ENCODE peak calls at places on chromosome 4, in five cellular contexts. A, Y, Q, D and P are unnamed samples.

GRCh38 chr4:86497131-86497530 is 97.0 kb upstream of the PTPN13 start:
- DNase-seq in A (no peak), Y (peak; percentile 27), Q (no peak), D (no peak), P (no peak)

GRCh38 chr4:20890752-20891151 is 190.5 kb downstream of the PACRGL start:
- DNase-seq in A (no peak), Y (no peak), Q (no peak), D (no peak), P (no peak)

GRCh38 chr4:10083861-10084641 is 32.5 kb downstream of the WDR1 start:
- DNase-seq in A (no peak), Y (no peak), Q (no peak), D (no peak), P (no peak)

GRCh38 chr4:13088726-13089658 is 395.1 kb downstream of the RAB28 start:
- DNase-seq in A (no peak), Y (peak; percentile 47), Q (no peak), D (no peak), P (no peak)

GRCh38 chr4:83109480-83110221 is 4.9 kb downstream of the PLAC8 start:
- DNase-seq in A (peak; percentile 82), Y (peak; percentile 34), Q (peak; percentile 66), D (peak; percentile 24), P (peak; percentile 49)

GRCh38 chr4:173698557-173699262 is 168.7 kb upstream of the HAND2 start:
- DNase-seq in A (no peak), Y (no peak), Q (no peak), D (no peak), P (no peak)

GRCh38 chr4:92501456-92501855 is 197.7 kb downstream of the GRID2 start:
- DNase-seq in A (peak; percentile 34), Y (no peak), Q (no peak), D (no peak), P (no peak)

GRCh38 chr4:122224348-122224747 is 72.2 kb downstream of the BLTP1 start:
- DNase-seq in A (peak; percentile 40), Y (peak; percentile 3), Q (no peak), D (no peak), P (no peak)

GRCh38 chr4:171087089-171087488 is 726.1 kb upstream of the GALNTL6 start:
- DNase-seq in A (no peak), Y (no peak), Q (no peak), D (no peak), P (no peak)

GRCh38 chr4:42824278-42824977 is 68.1 kb upstream of the GRXCR1 start:
- DNase-seq in A (no peak), Y (no peak), Q (no peak), D (no peak), P (no peak)

GRCh38 chr4:86118696-86119095 is 241.2 kb downstream of the MAPK10 start:
- DNase-seq in A (no peak), Y (no peak), Q (no peak), D (no peak), P (no peak)

GRCh38 chr4:15521442-15522039 is 51.9 kb downstream of the CC2D2A start:
- DNase-seq in A (no peak), Y (no peak), Q (no peak), D (no peak), P (no peak)

GRCh38 chr4:4985844-4986243 is 33.4 kb downstream of the CYTL1 start:
- DNase-seq in A (peak; percentile 65), Y (peak; percentile 8), Q (no peak), D (no peak), P (no peak)

GRCh38 chr4:138972956-138973819 is 42.4 kb upstream of the NOCT start:
- DNase-seq in A (peak; percentile 86), Y (no peak), Q (no peak), D (no peak), P (no peak)

GRCh38 chr4:171727185-171727584 is 86.0 kb upstream of the GALNTL6 start:
- DNase-seq in A (no peak), Y (no peak), Q (no peak), D (no peak), P (no peak)

GRCh38 chr4:105036991-105037390 is 109.7 kb upstream of the TET2 start:
- DNase-seq in A (no peak), Y (no peak), Q (no peak), D (no peak), P (no peak)

GRCh38 chr4:100177855-100178254 is 12.4 kb downstream of the DDIT4L start:
- DNase-seq in A (no peak), Y (no peak), Q (no peak), D (no peak), P (no peak)

GRCh38 chr4:27048350-27049100 is 187.9 kb downstream of the STIM2 start:
- DNase-seq in A (peak; percentile 25), Y (peak; percentile 14), Q (no peak), D (no peak), P (no peak)

GRCh38 chr4:1496116-1496642 is 89.9 kb upstream of the NKX1-1 start:
- DNase-seq in A (no peak), Y (no peak), Q (no peak), D (no peak), P (no peak)

GRCh38 chr4:100076753-100077152 is 113.5 kb downstream of the DDIT4L start:
- DNase-seq in A (peak; percentile 28), Y (no peak), Q (no peak), D (no peak), P (no peak)

GRCh38 chr4:152651473-152652060 is 28.2 kb downstream of the TMEM154 start:
- DNase-seq in A (no peak), Y (no peak), Q (no peak), D (no peak), P (no peak)

GRCh38 chr4:97828646-97829045 is 314.6 kb downstream of the STPG2 start:
- DNase-seq in A (no peak), Y (no peak), Q (no peak), D (no peak), P (no peak)

GRCh38 chr4:167943872-167944505 is 148.3 kb upstream of the ANXA10 start:
- DNase-seq in A (no peak), Y (no peak), Q (no peak), D (no peak), P (no peak)

GRCh38 chr4:77146426-77147399 is 10.3 kb upstream of the CCNG2 start:
- DNase-seq in A (peak; percentile 45), Y (peak; percentile 46), Q (no peak), D (no peak), P (peak; percentile 53)

GRCh38 chr4:156536661-156537060 is 434.9 kb downstream of the PDGFC start:
- DNase-seq in A (peak; percentile 25), Y (peak; percentile 72), Q (no peak), D (no peak), P (no peak)

GRCh38 chr4:164648151-164648848 is 105.6 kb upstream of the SMIM31 start:
- DNase-seq in A (no peak), Y (peak; percentile 95), Q (no peak), D (no peak), P (no peak)

GRCh38 chr4:78250500-78250899 is 193.4 kb downstream of the FRAS1 start:
- DNase-seq in A (no peak), Y (no peak), Q (no peak), D (no peak), P (no peak)

GRCh38 chr4:102390438-102390837 is 45.2 kb upstream of the SLC39A8 start:
- DNase-seq in A (no peak), Y (peak; percentile 79), Q (no peak), D (no peak), P (no peak)

GRCh38 chr4:743463-744211 is 38.0 kb downstream of the PCGF3 start:
- DNase-seq in A (no peak), Y (no peak), Q (no peak), D (no peak), P (no peak)

GRCh38 chr4:129422277-129422676 is 326.3 kb downstream of the C4orf33 start:
- DNase-seq in A (no peak), Y (no peak), Q (no peak), D (no peak), P (no peak)

GRCh38 chr4:165563851-165564250 is 185.0 kb downstream of the CPE start:
- DNase-seq in A (no peak), Y (peak; percentile 64), Q (no peak), D (no peak), P (no peak)

GRCh38 chr4:86557526-86557925 is 36.6 kb upstream of the PTPN13 start:
- DNase-seq in A (no peak), Y (peak; percentile 9), Q (no peak), D (no peak), P (no peak)

DNA sequence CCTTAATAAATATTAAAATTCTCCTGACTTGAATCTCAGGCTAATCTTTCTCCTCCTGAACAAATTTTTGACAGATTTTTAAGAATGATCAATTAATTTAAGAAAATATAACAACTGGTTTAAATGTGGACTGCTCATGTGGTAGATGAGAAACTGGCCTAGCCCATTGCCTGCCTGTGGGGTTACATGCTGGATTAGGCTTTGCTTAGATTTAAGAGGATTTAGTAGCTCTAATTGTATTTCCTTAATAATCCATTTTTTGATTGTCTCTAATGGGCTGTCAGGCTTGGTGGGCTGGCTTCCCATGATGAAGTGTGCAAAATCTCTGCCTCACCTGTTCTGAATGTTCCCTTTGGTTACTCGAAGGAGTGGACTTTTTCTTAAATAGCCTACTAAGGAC is 27.8 kb upstream of the LIMCH1 start:
- DNase-seq in A (no peak), Y (no peak), Q (no peak), D (no peak), P (no peak)
- H3K27ac ChIP-seq in A (no peak overlapping the region), Y (no peak overlapping the region), Q (no peak overlapping the region), D (no peak overlapping the region), P (no peak overlapping the region)

GRCh38 chr4:147813107-147813773 is 81.4 kb downstream of the ARHGAP10 start:
- DNase-seq in A (no peak), Y (no peak), Q (no peak), D (no peak), P (no peak)
- H3K4me3 ChIP-seq in A (no peak overlapping the region), Y (no peak overlapping the region), Q (no peak overlapping the region), D (no peak overlapping the region), P (no peak overlapping the region)

GRCh38 chr4:184409911-184410692 is 64.2 kb downstream of the IRF2 start:
- DNase-seq in A (no peak), Y (no peak), Q (peak; percentile 74), D (no peak), P (no peak)

GRCh38 chr4:184408021-184408710 is 66.2 kb downstream of the IRF2 start:
- DNase-seq in A (no peak), Y (peak; percentile 94), Q (no peak), D (no peak), P (no peak)

GRCh38 chr4:184409502-184409901 is 64.8 kb downstream of the IRF2 start:
- DNase-seq in A (no peak), Y (no peak), Q (no peak), D (no peak), P (no peak)

GRCh38 chr4:184406915-184407314 is 67.4 kb downstream of the IRF2 start:
- DNase-seq in A (no peak), Y (no peak), Q (no peak), D (no peak), P (no peak)

GRCh38 chr4:184408711-184409081 is 65.7 kb downstream of the IRF2 start:
- DNase-seq in A (no peak), Y (no peak), Q (no peak), D (no peak), P (no peak)
- H3K4me1 ChIP-seq in A (no peaks in the 10 kb centered on the region), Y (peaks cover 6% of the 10 kb centered on the region), Q (peaks cover 18% of the 10 kb centered on the region), D (peaks cover 20% of the 10 kb centered on the region), P (peaks cover 42% of the 10 kb centered on the region)

GRCh38 chr4:133474511-133474910 is 325.4 kb downstream of the PCDH10 start:
- DNase-seq in A (peak; percentile 65), Y (no peak), Q (no peak), D (no peak), P (no peak)

DNA sequence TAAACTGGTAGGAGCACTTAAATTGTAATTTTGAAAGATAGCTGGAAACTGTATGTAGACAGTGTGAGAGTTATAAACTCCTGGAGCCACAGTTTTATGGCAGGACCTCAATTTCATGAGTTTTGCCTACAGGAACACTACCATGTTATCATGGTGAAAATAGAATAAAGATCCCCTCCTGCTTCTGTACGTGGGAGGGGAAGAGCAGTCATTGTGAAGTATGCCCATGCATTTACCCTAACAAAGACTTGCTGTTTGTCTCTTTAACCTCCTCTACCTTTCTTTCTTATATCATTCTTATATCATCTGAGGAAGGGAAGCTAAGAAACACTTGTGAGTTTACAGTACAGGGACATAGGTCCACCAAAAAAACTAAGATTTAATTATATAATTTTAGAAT is 327.0 kb downstream of the PCDH10 start:
- DNase-seq in A (no peak), Y (no peak), Q (no peak), D (no peak), P (no peak)
- H3K27ac ChIP-seq in A (no peak overlapping the region), Y (no peak overlapping the region), Q (no peak overlapping the region), D (no peak overlapping the region), P (no peak overlapping the region)